ENCODE peak calls at places on chromosomes 1 and 21, in four cellular contexts. Q is T-helper 17 cell, X is GF-D8, Y is mammary epithelial cell. P is an unnamed sample.

GRCh38 chr21:40686526-40686925 is 160.4 kb downstream of the DSCAM start:
- DNase-seq in Q (no peak), X (no peak), Y (no peak), P (no peak)

GRCh38 chr1:51644533-51645197 is 27.8 kb downstream of the OSBPL9 start:
- DNase-seq in Q (no peak), X (no peak), Y (peak; percentile 64), P (no peak)

GRCh38 chr1:235426143-235426542 is 58.9 kb downstream of the TBCE start:
- DNase-seq in Q (no peak), X (no peak), Y (no peak), P (no peak)

GRCh38 chr21:35663856-35664606 is 396.3 kb downstream of the SETD4 start:
- DNase-seq in Q (no peak), X (no peak), Y (no peak), P (no peak)

GRCh38 chr1:65490231-65491009 is 70.0 kb downstream of the LEPR start:
- DNase-seq in Q (no peak), X (no peak), Y (no peak), P (no peak)

GRCh38 chr1:232611834-232612233 is 18.1 kb downstream of the SIPA1L2 start:
- DNase-seq in Q (no peak), X (no peak), Y (no peak), P (no peak)

GRCh38 chr21:39062196-39062900 is 120.9 kb downstream of the PSMG1 start:
- DNase-seq in Q (no peak), X (no peak), Y (no peak), P (no peak)

GRCh38 chr1:99943238-99943794 is 26.5 kb upstream of the SLC35A3 start:
- DNase-seq in Q (no peak), X (no peak), Y (peak; percentile 35), P (no peak)

GRCh38 chr1:209876091-209876800 is 48.5 kb downstream of the UTP25 start:
- DNase-seq in Q (no peak), X (no peak), Y (no peak), P (no peak)

GRCh38 chr1:216086678-216087077 is 336.6 kb downstream of the USH2A start:
- DNase-seq in Q (no peak), X (no peak), Y (no peak), P (no peak)

GRCh38 chr1:174837386-174837785 is 162.4 kb upstream of the CACYBP start:
- DNase-seq in Q (no peak), X (no peak), Y (no peak), P (no peak)

GRCh38 chr1:114097109-114097508 is 56.6 kb downstream of the SYT6 start:
- DNase-seq in Q (no peak), X (no peak), Y (no peak), P (no peak)

GRCh38 chr1:228837817-228838716 is 102.8 kb downstream of the RHOU start:
- DNase-seq in Q (no peak), X (no peak), Y (peak; percentile 94), P (no peak)

GRCh38 chr1:89780721-89781120 is 40.1 kb upstream of the LRRC8D start:
- DNase-seq in Q (no peak), X (peak; percentile 11), Y (peak; percentile 50), P (no peak)

GRCh38 chr1:97999320-97999719 is 78.5 kb upstream of the DPYD start:
- DNase-seq in Q (no peak), X (no peak), Y (peak; percentile 41), P (no peak)

GRCh38 chr1:115142616-115143015 is 53.3 kb upstream of the TSPAN2 start:
- DNase-seq in Q (no peak), X (no peak), Y (no peak), P (no peak)

GRCh38 chr1:15680131-15680530 is 4.0 kb upstream of the PLEKHM2 start:
- DNase-seq in Q (no peak), X (no peak), Y (peak; percentile 57), P (no peak)

GRCh38 chr1:9689011-9689706 is 37.6 kb downstream of the PIK3CD start:
- DNase-seq in Q (peak; percentile 80), X (no peak), Y (peak; percentile 66), P (peak; percentile 75)

GRCh38 chr1:41382531-41383090 is 21.4 kb downstream of the FOXO6 start:
- DNase-seq in Q (no peak), X (no peak), Y (peak; percentile 32), P (no peak)

GRCh38 chr1:16903054-16903453 is 7.3 kb downstream of the RNU1-2 start:
- DNase-seq in Q (no peak), X (no peak), Y (peak; percentile 38), P (no peak)

GRCh38 chr1:22625262-22625925 is 11.0 kb upstream of the C1QA start:
- DNase-seq in Q (no peak), X (no peak), Y (peak; percentile 4), P (no peak)

GRCh38 chr1:228866498-228866897 is 131.2 kb downstream of the RHOU start:
- DNase-seq in Q (no peak), X (no peak), Y (no peak), P (no peak)

GRCh38 chr21:33844104-33844889 is 71.3 kb downstream of the ATP5PO start:
- DNase-seq in Q (no peak), X (no peak), Y (no peak), P (no peak)

GRCh38 chr1:225697437-225697836 is 44.5 kb upstream of the ENAH start:
- DNase-seq in Q (no peak), X (no peak), Y (no peak), P (no peak)

GRCh38 chr21:21002137-21002536 is 3.9 kb downstream of the NCAM2 start:
- DNase-seq in Q (no peak), X (no peak), Y (no peak), P (no peak)

GRCh38 chr21:17495680-17496079 is 17.2 kb upstream of the CXADR start:
- DNase-seq in Q (no peak), X (no peak), Y (no peak), P (no peak)

GRCh38 chr1:77412069-77412793 is 130.4 kb downstream of the AK5 start:
- DNase-seq in Q (no peak), X (peak; percentile 87), Y (peak; percentile 63), P (no peak)

GRCh38 chr21:39568380-39568779 is 44.4 kb upstream of the B3GALT5 start:
- DNase-seq in Q (no peak), X (no peak), Y (no peak), P (no peak)

GRCh38 chr1:241660424-241660972 is 8.4 kb downstream of the WDR64 start:
- DNase-seq in Q (no peak), X (no peak), Y (no peak), P (no peak)

GRCh38 chr1:235513495-235514366 is 9.5 kb upstream of the B3GALNT2 start:
- DNase-seq in Q (no peak), X (no peak), Y (peak; percentile 59), P (peak; percentile 49)

GRCh38 chr1:20108724-20109123 is 10.6 kb downstream of the PLA2G2D start:
- DNase-seq in Q (no peak), X (no peak), Y (no peak), P (no peak)

GRCh38 chr1:53417003-53417402 is 42.2 kb upstream of the DMRTB1 start:
- DNase-seq in Q (no peak), X (no peak), Y (no peak), P (no peak)

GRCh38 chr1:19128965-19129514 is 81.0 kb downstream of the UBR4 start:
- DNase-seq in Q (no peak), X (peak; percentile 3), Y (no peak), P (no peak)